ENCODE peak calls at places on chromosomes 4 and X, in four cellular contexts. B is astrocyte, M is adipocyte, G is neuronal stem cell. Y is an unnamed sample.

GRCh38 chr4:156790866-156791265 is 180.7 kb downstream of the PDGFC start:
- DNase-seq in B (peak; percentile 91), M (peak; percentile 76), G (peak; percentile 43), Y (peak; percentile 8)

GRCh38 chr4:138898282-138898681 is 117.3 kb upstream of the NOCT start:
- DNase-seq in B (peak; percentile 71), M (peak; percentile 52), G (no peak), Y (no peak)

GRCh38 chr4:139710073-139710472 is 44.5 kb downstream of the MGST2 start:
- DNase-seq in B (peak; percentile 84), M (no peak), G (no peak), Y (no peak)

GRCh38 chrX:121570072-121570841 is 522.8 kb downstream of the GLUD2 start:
- DNase-seq in B (no peak), M (no peak), G (no peak), Y (no peak)

GRCh38 chrX:151710457-151710856 is 5.4 kb upstream of the FATE1 start:
- DNase-seq in B (no peak), M (no peak), G (no peak), Y (no peak)

GRCh38 chr4:152679414-152680281 is at the start of gene TMEM154:
- DNase-seq in B (peak; percentile 81), M (peak; percentile 72), G (peak; percentile 41), Y (peak; percentile 43)

GRCh38 chr4:6963139-6963611 is 53.5 kb downstream of the TBC1D14 start:
- DNase-seq in B (no peak), M (no peak), G (no peak), Y (no peak)

GRCh38 chrX:19094654-19095053 is 27.6 kb downstream of the ADGRG2 start:
- DNase-seq in B (no peak), M (no peak), G (no peak), Y (no peak)

GRCh38 chrX:72495041-72495440 is 77.6 kb downstream of the HDAC8 start:
- DNase-seq in B (no peak), M (peak; percentile 4), G (no peak), Y (no peak)

GRCh38 chr4:153592090-153592489 is 92.0 kb upstream of the TLR2 start:
- DNase-seq in B (no peak), M (no peak), G (no peak), Y (no peak)

DNA sequence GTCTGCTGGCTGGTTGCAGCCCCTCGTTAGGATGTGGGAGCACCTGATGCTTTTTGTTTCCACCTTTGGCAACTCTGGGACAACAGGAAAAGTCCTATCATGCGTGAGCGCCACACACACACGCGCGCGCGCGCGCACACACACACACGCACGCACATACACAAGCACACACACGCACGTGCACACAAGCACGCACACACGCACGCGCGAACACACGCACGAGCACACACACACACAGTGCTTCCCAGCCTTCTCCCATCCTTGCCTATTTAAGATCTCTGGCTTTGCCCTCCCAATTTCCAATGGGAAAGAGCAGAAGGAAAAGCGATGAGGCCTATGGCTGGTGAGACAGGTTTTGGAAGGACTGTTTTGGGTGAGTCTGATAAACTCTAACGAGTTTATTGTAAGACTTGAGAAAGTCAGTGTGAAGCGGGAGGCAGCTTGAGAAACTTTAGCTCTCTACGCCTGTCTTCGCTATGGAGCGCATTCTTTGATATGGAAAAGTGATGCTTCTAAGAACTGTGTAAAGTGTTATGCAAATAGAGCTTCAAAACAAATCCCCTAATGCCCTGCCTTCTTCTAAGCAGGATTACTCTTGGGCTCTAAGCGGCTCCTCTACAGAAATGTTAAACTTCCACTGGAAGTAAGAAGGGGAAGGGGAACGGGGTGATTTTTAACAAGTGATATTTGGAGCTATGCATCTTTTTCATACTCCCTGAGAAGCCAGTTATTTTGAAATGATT is 11.8 kb downstream of the SUPT20HL1 start:
- DNase-seq in B (no peak), M (no peak), G (peak; percentile 4), Y (peak; percentile 57)
- H3K4me3 ChIP-seq in B (no peak overlapping the region), M (no peak overlapping the region), G (no peak overlapping the region), Y (peak overlapping the region; percentile 29)

DNA sequence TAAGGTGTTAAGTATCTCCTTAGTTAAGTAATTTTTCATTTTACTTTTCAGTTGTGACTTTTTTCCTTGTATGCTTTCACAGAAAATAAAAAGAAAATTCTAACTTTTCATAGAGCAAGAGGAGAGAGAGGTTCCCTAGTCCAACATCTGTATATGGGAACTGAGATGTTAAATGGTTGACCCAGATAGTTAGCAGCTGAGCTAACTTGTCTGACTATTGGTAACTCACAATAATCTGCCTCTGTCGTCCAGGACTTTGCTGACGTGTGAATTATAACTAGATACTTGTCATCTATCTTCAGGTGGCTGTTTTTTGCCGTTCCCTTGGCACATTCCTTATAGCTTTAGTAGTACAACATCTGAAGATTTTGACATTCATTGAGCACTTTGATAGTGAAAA is 29.9 kb downstream of the TBC1D19 start:
- DNase-seq in B (no peak), M (no peak), G (no peak), Y (no peak)
- H3K9ac ChIP-seq in B (no peak overlapping the region), M (no peak overlapping the region), G (no peak overlapping the region), Y (no peak overlapping the region)

GRCh38 chr4:147233-147632 is 22.9 kb downstream of the ZNF718 start:
- DNase-seq in B (no peak), M (no peak), G (no peak), Y (no peak)
- H3K36me3 ChIP-seq in B (peaks cover 2% of the 10 kb centered on the region), M (peaks cover 79% of the 10 kb centered on the region), G (peaks cover 26% of the 10 kb centered on the region), Y (peaks cover 35% of the 10 kb centered on the region)

DNA sequence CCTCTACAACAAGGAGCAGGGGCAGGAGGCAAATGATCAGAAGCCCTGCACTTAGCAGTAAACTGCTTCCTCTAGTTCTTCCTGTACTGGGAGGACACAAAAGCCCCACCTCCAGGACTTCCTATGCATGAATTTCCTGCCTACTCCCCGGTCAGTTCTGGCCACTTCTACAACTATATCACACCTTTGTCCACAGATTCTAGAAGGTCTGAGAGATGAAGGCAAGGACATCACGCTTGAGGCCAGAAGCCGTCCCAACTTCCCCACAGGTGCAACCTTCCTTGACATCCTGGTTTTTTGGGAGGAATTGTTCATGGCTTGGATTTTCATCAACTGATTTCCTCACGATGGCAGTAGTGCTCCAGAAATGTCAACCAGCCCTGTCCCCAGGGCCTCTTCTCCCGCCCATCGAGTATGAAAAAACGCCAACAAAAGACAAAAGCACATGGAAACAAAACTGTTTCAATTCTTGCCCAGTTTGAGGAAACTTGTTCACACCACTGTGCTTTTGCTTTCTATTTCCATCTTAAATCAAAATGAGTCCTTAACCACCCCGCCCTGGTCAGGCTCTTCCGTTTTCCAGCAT is 206.5 kb upstream of the STK26 start:
- DNase-seq in B (peak; percentile 46), M (peak; percentile 80), G (no peak), Y (no peak)
- H3K4me3 ChIP-seq in B (no peak overlapping the region), M (peak overlapping the region; percentile 76), G (peak overlapping the region; percentile 32), Y (no peak overlapping the region)

GRCh38 chrX:63656871-63657580 is 128.0 kb downstream of the ARHGEF9 start:
- DNase-seq in B (peak; percentile 76), M (peak; percentile 39), G (no peak), Y (no peak)

GRCh38 chrX:63652086-63652775 is 132.8 kb downstream of the ARHGEF9 start:
- DNase-seq in B (peak; percentile 5), M (peak; percentile 77), G (no peak), Y (no peak)

GRCh38 chrX:63658920-63659319 is 126.1 kb downstream of the ARHGEF9 start:
- DNase-seq in B (no peak), M (no peak), G (no peak), Y (no peak)

GRCh38 chrX:63661676-63662075 is 123.3 kb downstream of the ARHGEF9 start:
- DNase-seq in B (no peak), M (no peak), G (no peak), Y (no peak)

GRCh38 chrX:63657821-63658220 is 127.2 kb downstream of the ARHGEF9 start:
- DNase-seq in B (peak; percentile 84), M (peak; percentile 63), G (no peak), Y (no peak)
- H3K9ac ChIP-seq in B (peak overlapping the region; percentile 70), M (no peak overlapping the region), G (no peak overlapping the region), Y (no peak overlapping the region)

DNA sequence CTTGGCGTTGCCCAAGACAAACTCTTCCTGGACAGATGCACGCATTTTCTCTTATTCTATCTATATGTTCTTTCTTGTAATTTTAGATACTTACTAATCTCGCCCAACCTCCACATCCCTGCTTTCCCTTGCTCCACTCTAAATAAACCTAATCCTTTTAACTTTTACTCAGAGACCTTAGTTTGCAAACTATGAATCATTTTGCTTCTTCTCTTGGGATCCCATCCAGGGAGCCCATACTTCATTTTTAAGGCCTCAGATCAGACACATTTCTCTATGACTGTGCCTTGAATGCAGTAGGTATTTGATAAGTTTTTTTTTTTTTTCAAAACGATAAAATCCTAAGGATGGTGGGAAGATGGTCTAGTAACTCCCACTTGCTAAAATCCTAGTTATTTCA is 353.8 kb upstream of the HAND2 start:
- DNase-seq in B (peak; percentile 0), M (peak; percentile 46), G (no peak), Y (no peak)
- H3K36me3 ChIP-seq in B (no peaks in the 10 kb centered on the region), M (no peaks in the 10 kb centered on the region), G (no peaks in the 10 kb centered on the region), Y (no peaks in the 10 kb centered on the region)

GRCh38 chr4:108081251-108081650 is 87.5 kb downstream of the LEF1 start:
- DNase-seq in B (no peak), M (no peak), G (no peak), Y (no peak)
- H3K4me3 ChIP-seq in B (no peak overlapping the region), M (no peak overlapping the region), G (no peak overlapping the region), Y (no peak overlapping the region)

GRCh38 chrX:9354918-9355317 is 109.9 kb upstream of the TBL1X start:
- DNase-seq in B (no peak), M (no peak), G (no peak), Y (no peak)

GRCh38 chrX:9351112-9351511 is 113.7 kb upstream of the TBL1X start:
- DNase-seq in B (no peak), M (no peak), G (no peak), Y (no peak)

GRCh38 chrX:9352683-9353430 is 112.0 kb upstream of the TBL1X start:
- DNase-seq in B (peak; percentile 69), M (peak; percentile 40), G (no peak), Y (no peak)

GRCh38 chrX:9349572-9350259 is 115.1 kb upstream of the TBL1X start:
- DNase-seq in B (peak; percentile 64), M (peak; percentile 8), G (no peak), Y (no peak)

GRCh38 chrX:9352243-9352642 is 112.6 kb upstream of the TBL1X start:
- DNase-seq in B (no peak), M (no peak), G (no peak), Y (no peak)
- H3K9ac ChIP-seq in B (no peak overlapping the region), M (no peak overlapping the region), G (no peak overlapping the region), Y (no peak overlapping the region)

GRCh38 chr4:2745981-2746806 is 9.9 kb downstream of the TNIP2 start:
- DNase-seq in B (peak; percentile 52), M (peak; percentile 49), G (no peak), Y (no peak)
- H3K36me3 ChIP-seq in B (peaks cover 14% of the 10 kb centered on the region), M (peaks cover 55% of the 10 kb centered on the region), G (peaks cover 35% of the 10 kb centered on the region), Y (peaks cover 80% of the 10 kb centered on the region)

GRCh38 chr4:76374744-76375143 is 46.2 kb downstream of the CCDC158 start:
- DNase-seq in B (peak; percentile 1), M (no peak), G (no peak), Y (no peak)
- H3K4me3 ChIP-seq in B (no peak overlapping the region), M (no peak overlapping the region), G (no peak overlapping the region), Y (no peak overlapping the region)

Y was measured in NT2/D1.